ENCODE peak calls at places on chromosomes 16 and 17, in four cellular contexts. F, K, S and Y are unnamed samples.

GRCh38 chr16:59045496-59045895 is 311.4 kb upstream of the GOT2 start:
- DNase-seq in F (no peak), K (no peak), S (no peak), Y (no peak)

GRCh38 chr17:17027442-17028058 is 14.7 kb upstream of the MPRIP start:
- DNase-seq in K (no peak), S (no peak), F (no peak), Y (no peak)

GRCh38 chr16:22739077-22739476 is 74.9 kb upstream of the HS3ST2 start:
- DNase-seq in S (no peak), K (no peak), F (no peak), Y (no peak)

GRCh38 chr17:8117367-8117979 is 841 bp downstream of the ALOXE3 start:
- DNase-seq in F (no peak), K (peak), S (no peak), Y (no peak)

GRCh38 chr16:71564377-71564967 is 12.4 kb downstream of the TAT start:
- DNase-seq in F (no peak), S (no peak), K (no peak), Y (peak)

GRCh38 chr16:81923296-81923695 is 88.0 kb downstream of the SDR42E1 start:
- DNase-seq in S (peak), K (no peak), F (no peak), Y (no peak)

GRCh38 chr16:85463228-85463611 is 149.9 kb upstream of the GSE1 start:
- DNase-seq in F (no peak), S (no peak), K (no peak), Y (no peak)

GRCh38 chr16:88403794-88404581 is 21.2 kb downstream of the ZNF469 start:
- DNase-seq in S (no peak), F (no peak), K (no peak), Y (no peak)

GRCh38 chr16:84790291-84790690 is 29.5 kb upstream of the CRISPLD2 start:
- DNase-seq in K (no peak), S (no peak), F (no peak), Y (no peak)

GRCh38 chr17:9386401-9386800 is 189.2 kb downstream of the STX8 start:
- DNase-seq in F (no peak), S (no peak), K (no peak), Y (no peak)

GRCh38 chr17:49841548-49841947 is 6.3 kb downstream of the TAC4 start:
- DNase-seq in S (no peak), F (no peak), K (no peak), Y (no peak)

GRCh38 chr17:82238562-82239201 is 9.8 kb downstream of the SLC16A3 start:
- DNase-seq in S (peak), K (peak), F (peak), Y (peak)
- TF ChIP-seq POLR2A in S (no peak), K (peak), F (peak), Y (no peak)

GRCh38 chr17:82087961-82088837 is 9.8 kb downstream of the FASN start:
- DNase-seq in S (no peak), K (no peak), F (no peak), Y (no peak)

GRCh38 chr17:82084373-82085030 is 13.5 kb downstream of the FASN start:
- DNase-seq in S (no peak), K (no peak), F (no peak), Y (no peak)

GRCh38 chr17:82085031-82085861 is 12.8 kb downstream of the FASN start:
- DNase-seq in S (no peak), K (no peak), F (no peak), Y (no peak)

GRCh38 chr17:82086941-82087906 is 10.8 kb downstream of the FASN start:
- DNase-seq in K (no peak), F (no peak), S (no peak), Y (no peak)

DNA sequence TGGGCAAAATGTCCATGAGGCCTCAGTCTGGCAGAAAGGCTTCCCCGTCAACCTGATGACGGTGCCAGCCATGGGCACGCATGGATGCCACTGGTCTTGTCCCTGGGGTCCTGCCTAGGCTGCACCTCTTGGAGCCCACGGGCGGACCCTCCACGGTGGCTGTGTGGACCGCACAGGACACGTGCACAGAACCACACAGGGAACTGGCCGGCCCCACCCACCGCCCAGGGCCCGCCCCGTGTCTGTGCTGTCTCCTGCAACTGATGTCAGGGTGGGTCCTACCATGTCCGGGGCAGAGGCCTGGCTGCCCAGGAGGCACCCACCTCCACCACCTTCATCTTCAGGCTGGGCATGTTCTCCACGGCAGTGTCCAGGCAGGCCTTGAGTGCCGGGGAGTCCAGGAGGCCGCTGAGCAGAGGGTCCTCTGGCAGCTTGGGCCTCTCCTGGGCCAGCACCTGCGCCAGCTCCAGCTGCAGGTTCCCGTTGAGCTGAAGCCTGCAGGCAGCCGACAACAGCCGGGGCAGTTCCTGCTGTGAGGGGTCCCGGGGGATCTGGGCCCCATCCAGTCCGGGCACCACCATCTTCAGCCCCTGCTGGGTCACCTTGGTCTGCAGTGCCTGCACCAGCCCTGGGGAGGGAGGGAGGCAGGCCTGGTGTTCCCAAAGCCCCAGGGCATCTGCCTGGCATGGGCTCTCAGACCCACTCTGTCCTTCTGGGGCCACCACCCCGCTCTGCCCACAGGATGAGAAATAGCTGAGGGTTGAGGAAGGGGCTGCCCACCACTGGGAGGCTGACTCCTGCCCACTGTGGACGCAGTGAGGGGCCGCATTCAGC is 11.9 kb downstream of the FASN start:
- DNase-seq in S (no peak), F (no peak), K (no peak), Y (no peak)
- TF ChIP-seq POLR2A in S (no peak), F (no peak), K (no peak), Y (no peak)

GRCh38 chr17:4263282-4264215 is at the start of gene ANKFY1:
- DNase-seq in F (peak), S (peak), K (peak), Y (peak)
- TF ChIP-seq POLR2A in F (peak), S (no peak), K (peak), Y (no peak)

DNA sequence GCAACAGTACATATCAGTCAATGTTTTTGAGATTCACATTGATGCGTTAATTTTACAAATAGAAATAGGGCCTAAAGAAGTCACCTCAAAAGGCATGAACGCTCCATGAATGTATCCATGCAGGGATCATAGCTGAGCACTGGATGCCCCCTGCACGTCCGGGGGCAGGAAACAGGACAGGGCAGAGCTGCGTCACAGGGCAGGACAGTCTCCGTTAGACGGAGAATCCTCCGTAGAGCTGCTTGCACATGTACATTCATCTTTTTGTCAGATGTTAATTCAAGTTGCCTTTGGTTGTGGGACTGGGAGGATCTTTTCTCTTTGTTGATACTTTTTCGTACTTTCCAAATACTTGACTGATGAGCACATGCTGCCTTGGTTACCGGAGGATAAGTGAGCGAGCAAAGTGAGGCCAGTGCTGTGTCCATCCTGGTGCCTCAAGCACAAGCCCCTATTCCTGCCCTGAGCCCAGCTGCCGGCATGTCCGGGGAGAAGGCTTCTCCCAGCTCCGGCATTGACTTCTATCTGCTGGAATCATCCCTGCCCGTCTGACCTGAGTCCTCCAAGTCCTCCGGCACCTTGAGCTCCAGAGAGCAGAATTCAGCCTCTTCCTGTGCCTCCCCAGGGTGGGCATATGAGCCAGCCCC is 15.0 kb downstream of the GAA start:
- DNase-seq in F (no peak), K (no peak), S (peak), Y (no peak)
- TF ChIP-seq POLR2A in F (no peak), K (no peak), S (no peak), Y (no peak)

GRCh38 chr16:68083861-68084503 is 1.2 kb upstream of the NFATC3 start:
- DNase-seq in S (no peak), F (no peak), K (no peak), Y (peak)

GRCh38 chr16:68083239-68083781 is 1.9 kb upstream of the NFATC3 start:
- DNase-seq in F (no peak), S (peak), K (no peak), Y (no peak)

GRCh38 chr16:68086336-68086821 is 1.2 kb downstream of the NFATC3 start:
- DNase-seq in F (no peak), S (no peak), K (no peak), Y (no peak)

GRCh38 chr16:68085259-68086071 is at the start of gene NFATC3:
- DNase-seq in F (peak), S (peak), K (peak), Y (peak)

DNA sequence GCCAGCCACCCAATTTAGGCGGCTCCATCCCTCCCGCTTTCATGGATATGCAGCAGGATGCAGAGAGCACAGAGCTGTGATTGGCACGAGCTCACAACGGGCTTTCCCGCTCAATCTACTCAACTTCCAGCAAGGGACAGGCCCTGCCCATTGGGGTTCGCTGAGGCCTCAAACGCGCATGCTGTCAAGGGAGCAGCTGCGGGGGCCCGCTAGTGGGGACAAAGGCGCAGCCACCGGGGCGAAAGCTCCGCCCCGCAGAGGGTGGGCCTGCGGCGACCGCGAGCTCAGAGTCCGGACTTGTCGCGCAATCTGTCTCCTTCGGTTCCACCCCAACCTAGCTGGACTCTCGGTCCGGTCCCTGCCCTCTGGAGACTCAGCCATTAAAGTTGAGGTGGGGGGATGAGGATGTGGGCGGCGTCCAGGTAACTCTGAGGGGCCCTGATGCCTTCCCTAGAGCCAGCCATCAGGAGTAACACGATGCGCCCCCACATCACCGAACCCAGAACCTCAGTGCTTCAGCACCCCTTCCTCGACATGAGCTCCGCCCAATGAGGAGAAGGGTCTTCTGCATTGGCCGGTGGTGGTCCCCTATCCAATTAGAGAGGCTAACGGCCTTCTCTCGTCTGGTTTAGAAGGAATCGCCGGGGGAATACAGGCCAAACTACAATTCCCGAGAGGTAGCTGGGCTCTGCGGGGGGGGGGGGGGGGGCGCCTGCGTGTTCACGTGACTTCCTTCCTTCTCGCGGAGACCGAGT is 489 bp upstream of the NFATC3 start:
- DNase-seq in K (peak), S (peak), F (peak), Y (peak)
- TF ChIP-seq POLR2A in K (peak), S (no peak), F (peak), Y (peak)

DNA sequence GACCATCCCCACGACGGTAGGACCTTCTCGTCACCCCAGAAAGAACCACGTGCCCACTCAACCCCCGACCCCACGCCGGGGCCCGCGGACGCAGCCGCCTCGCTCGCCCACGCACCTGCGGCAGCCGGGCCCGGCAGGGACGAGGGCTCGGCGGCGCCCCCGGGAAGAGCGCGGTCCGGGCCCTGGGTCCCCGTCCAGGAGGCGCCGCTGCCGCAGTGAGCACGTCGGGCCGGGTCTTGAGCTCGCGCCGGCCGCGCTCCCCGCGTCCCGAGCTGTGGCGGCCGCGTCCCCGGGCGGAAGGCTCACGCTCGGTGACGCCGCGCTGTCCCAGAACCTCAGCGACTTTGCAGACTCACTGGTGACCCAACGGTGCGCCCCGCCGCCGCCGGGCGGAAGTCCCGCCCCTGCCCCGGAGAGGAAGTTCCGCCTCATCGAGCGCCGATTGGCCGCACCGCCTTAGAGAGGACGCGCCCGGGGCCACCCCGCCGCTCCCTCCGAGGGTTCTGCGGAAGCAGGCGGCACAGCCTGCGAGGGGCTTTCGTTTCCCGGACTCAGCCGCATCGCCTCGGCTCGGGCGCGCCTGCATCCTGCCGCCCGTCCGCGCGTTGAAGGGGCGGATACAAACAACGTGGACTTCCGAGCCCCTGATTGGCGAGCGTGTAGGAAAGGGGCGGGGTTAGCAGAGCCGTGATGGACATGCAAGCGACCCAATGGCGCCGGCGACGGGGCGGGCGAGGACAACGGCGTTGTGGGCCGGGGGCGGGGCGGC is 793 bp upstream of the RAB40C start:
- DNase-seq in K (peak), S (peak), F (peak), Y (peak)
- TF ChIP-seq POLR2A in K (peak), S (no peak), F (peak), Y (peak)